ENCODE peak calls at places on chromosomes 1 and 21, in seven cellular contexts. S is brain microvascular endothelial cell, A is body of pancreas, D is heart left ventricle, P is transverse colon, O is RWPE2, K is adrenal gland. N is an unnamed sample. For H3K36me3, the result is how much of the 10 kb centered on the place peaks cover.

GRCh38 chr21:40015818-40016217 is 148.6 kb downstream of the PCP4 start:
- DNase-seq in O (no peak), D (no peak), P (no peak), S (no peak), K (no peak), A (no peak), N (no peak)

GRCh38 chr1:227899141-227899819 is 48.5 kb downstream of the WNT9A start:
- DNase-seq in D (peak), S (no peak), K (no peak), P (peak), O (peak), A (peak), N (no peak)

GRCh38 chr21:44903689-44904088 is 17.0 kb downstream of the ITGB2 start:
- DNase-seq in S (no peak), P (no peak), K (no peak), O (no peak), A (no peak), D (no peak), N (no peak)

GRCh38 chr21:39094847-39095525 is 88.3 kb downstream of the PSMG1 start:
- DNase-seq in A (no peak), D (no peak), O (no peak), K (no peak), S (peak), P (no peak), N (no peak)

GRCh38 chr21:16192900-16193299 is 463.1 kb downstream of the USP25 start:
- DNase-seq in O (no peak), P (no peak), K (peak), D (no peak), A (no peak), S (no peak), N (no peak)

GRCh38 chr1:152167835-152168534 is 9.0 kb upstream of the RPTN start:
- DNase-seq in S (peak), D (no peak), P (no peak), A (peak), O (peak), K (peak), N (no peak)

GRCh38 chr1:24151175-24151533 is 8.2 kb upstream of the IL22RA1 start:
- DNase-seq in D (no peak), O (peak), P (peak), A (peak), K (no peak), S (no peak), N (peak)

GRCh38 chr1:171910786-171911185 is 69.5 kb downstream of the DNM3 start:
- DNase-seq in S (no peak), K (no peak), D (no peak), P (no peak), A (no peak), O (no peak), N (no peak)

GRCh38 chr1:228364706-228365213 is 41.9 kb downstream of the TRIM11 start:
- DNase-seq in O (no peak), S (no peak), P (no peak), A (no peak), D (no peak), K (peak), N (no peak)

GRCh38 chr21:41604583-41605041 is 96.7 kb upstream of the TMPRSS2 start:
- DNase-seq in D (no peak), K (no peak), A (no peak), P (no peak), S (no peak), O (no peak), N (no peak)

DNA sequence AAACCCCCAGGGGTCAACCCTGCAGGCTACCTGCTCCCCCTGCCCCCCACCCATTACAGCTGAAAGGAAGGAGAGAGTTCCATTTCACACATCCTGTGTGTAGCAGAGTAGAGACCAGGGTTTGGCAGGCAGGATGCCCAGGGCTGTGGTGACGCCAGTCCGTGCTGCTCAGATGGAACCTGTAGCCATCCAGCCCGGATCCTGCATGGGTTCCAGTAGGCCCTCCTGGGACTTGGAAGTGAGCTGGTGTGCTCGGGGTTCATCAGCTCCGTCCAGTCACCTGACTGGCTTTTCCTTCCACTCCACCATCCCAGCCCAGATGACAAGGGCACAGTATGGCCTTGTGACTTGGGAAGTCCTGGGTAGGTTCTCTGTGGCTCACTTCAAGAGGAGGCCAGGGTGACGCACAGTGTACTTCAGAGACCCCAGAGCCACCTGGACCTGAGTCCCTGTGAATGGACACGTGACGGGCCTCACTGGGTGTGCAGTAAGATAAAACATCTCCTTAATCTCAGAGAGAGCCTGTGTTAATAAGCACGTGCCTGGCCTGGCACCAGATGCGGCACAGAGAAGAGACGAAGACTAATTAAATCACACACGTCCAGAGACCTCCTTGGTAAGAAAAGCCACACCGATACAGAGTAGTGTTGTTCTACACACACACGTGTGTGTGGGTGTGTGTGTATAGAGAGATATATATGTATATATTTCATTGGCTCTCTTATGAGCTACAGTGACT is 16.0 kb downstream of the ITPKB start:
- DNase-seq in D (no peak), K (no peak), S (no peak), P (no peak), A (no peak), O (no peak), N (no peak)
- H3K4me3 ChIP-seq in D (no peak), K (no peak), S (no peak), P (no peak), A (no peak), O (no peak), N (no peak)

GRCh38 chr21:27149034-27149433 is 182.1 kb upstream of the ADAMTS5 start:
- DNase-seq in K (no peak), S (peak), A (no peak), D (no peak), O (no peak), P (no peak), N (no peak)
- H3K36me3 ChIP-seq in K (under half), S (under half), A (under half), D (under half), O (under half), P (under half), N (under half)

GRCh38 chr1:241997401-241997800 is 1.5 kb downstream of the MAP1LC3C start:
- DNase-seq in D (no peak), K (no peak), P (no peak), A (no peak), S (no peak), O (no peak), N (no peak)
- H3K4me3 ChIP-seq in D (no peak), K (no peak), P (no peak), A (no peak), S (no peak), O (no peak), N (no peak)

GRCh38 chr1:225406976-225407725 is 20.7 kb downstream of the LBR start:
- DNase-seq in S (no peak), A (no peak), O (no peak), P (no peak), D (no peak), K (no peak), N (no peak)

GRCh38 chr1:225409051-225409450 is 18.8 kb downstream of the LBR start:
- DNase-seq in O (no peak), A (no peak), K (no peak), D (no peak), S (no peak), P (no peak), N (no peak)

GRCh38 chr1:225408249-225408648 is 19.6 kb downstream of the LBR start:
- DNase-seq in O (no peak), S (no peak), A (no peak), P (no peak), K (no peak), D (no peak), N (no peak)

GRCh38 chr1:225410036-225410435 is 17.8 kb downstream of the LBR start:
- DNase-seq in K (no peak), D (no peak), A (no peak), S (no peak), P (no peak), O (no peak), N (no peak)

GRCh38 chr1:225407755-225408154 is 20.1 kb downstream of the LBR start:
- DNase-seq in S (no peak), O (no peak), D (no peak), K (no peak), A (no peak), P (no peak), N (no peak)
- H3K36me3 ChIP-seq in S (under half), O (under half), D (under half), K (under half), A (under half), P (half or more), N (under half)

GRCh38 chr1:10968411-10968826 is 44.0 kb upstream of the TARDBP start:
- DNase-seq in P (peak), K (peak), S (no peak), A (peak), D (no peak), O (no peak), N (peak)
- H3K4me3 ChIP-seq in P (peak), K (no peak), S (no peak), A (no peak), D (no peak), O (peak), N (no peak)

N was measured in colonic mucosa.